ENCODE peak calls at places on chromosomes 12 and 14, in seven cellular contexts. One of them, this sample, is unnamed.

GRCh38 chr12:111067498-111067897 is 147.1 kb upstream of the MYL2 start:
- DNase-seq in adrenal gland: no peak
- DNase-seq in lower lobe of right lung: no peak
- DNase-seq in bronchial epithelial cell: peak; percentile 90
- DNase-seq in GM12865: no peak
- DNase-seq in ascending aorta: no peak
- DNase-seq in cardiac fibroblast: no peak
- DNase-seq in this sample: no peak

GRCh38 chr12:88639361-88639760 is 59.1 kb upstream of the KITLG start:
- DNase-seq in lower lobe of right lung: no peak
- DNase-seq in GM12865: no peak
- DNase-seq in bronchial epithelial cell: no peak
- DNase-seq in adrenal gland: no peak
- DNase-seq in cardiac fibroblast: no peak
- DNase-seq in ascending aorta: no peak
- DNase-seq in this sample: peak; percentile 66

GRCh38 chr12:90484130-90484529 is 470.8 kb downstream of the CCER1 start:
- DNase-seq in cardiac fibroblast: no peak
- DNase-seq in lower lobe of right lung: no peak
- DNase-seq in ascending aorta: no peak
- DNase-seq in GM12865: no peak
- DNase-seq in bronchial epithelial cell: no peak
- DNase-seq in adrenal gland: no peak
- DNase-seq in this sample: no peak

GRCh38 chr12:120928864-120929652 is 24.9 kb upstream of the SPPL3 start:
- DNase-seq in ascending aorta: no peak
- DNase-seq in GM12865: no peak
- DNase-seq in adrenal gland: no peak
- DNase-seq in bronchial epithelial cell: peak; percentile 91
- DNase-seq in lower lobe of right lung: no peak
- DNase-seq in cardiac fibroblast: no peak
- DNase-seq in this sample: no peak

GRCh38 chr12:25283006-25283405 is 32.3 kb upstream of the KRAS start:
- DNase-seq in adrenal gland: no peak
- DNase-seq in GM12865: no peak
- DNase-seq in bronchial epithelial cell: no peak
- DNase-seq in lower lobe of right lung: no peak
- DNase-seq in ascending aorta: no peak
- DNase-seq in cardiac fibroblast: no peak
- DNase-seq in this sample: no peak

GRCh38 chr14:61355892-61356325 is 34.5 kb downstream of the PRKCH start:
- DNase-seq in lower lobe of right lung: peak; percentile 62
- DNase-seq in bronchial epithelial cell: peak; percentile 99
- DNase-seq in GM12865: no peak
- DNase-seq in adrenal gland: peak; percentile 67
- DNase-seq in cardiac fibroblast: peak; percentile 92
- DNase-seq in ascending aorta: peak; percentile 75
- DNase-seq in this sample: peak; percentile 24

GRCh38 chr12:102197789-102198188 is at the start of gene PMCH:
- DNase-seq in ascending aorta: no peak
- DNase-seq in bronchial epithelial cell: peak; percentile 87
- DNase-seq in cardiac fibroblast: peak; percentile 70
- DNase-seq in adrenal gland: no peak
- DNase-seq in GM12865: peak; percentile 57
- DNase-seq in lower lobe of right lung: no peak
- DNase-seq in this sample: peak; percentile 58

GRCh38 chr12:92759634-92760268 is 57.0 kb downstream of the PLEKHG7 start:
- DNase-seq in bronchial epithelial cell: peak; percentile 97
- DNase-seq in lower lobe of right lung: no peak
- DNase-seq in ascending aorta: no peak
- DNase-seq in GM12865: no peak
- DNase-seq in cardiac fibroblast: peak; percentile 97
- DNase-seq in adrenal gland: peak; percentile 63
- DNase-seq in this sample: peak; percentile 95

GRCh38 chr12:16030729-16031128 is 119.6 kb downstream of the DERA start:
- DNase-seq in GM12865: no peak
- DNase-seq in lower lobe of right lung: no peak
- DNase-seq in cardiac fibroblast: no peak
- DNase-seq in ascending aorta: no peak
- DNase-seq in bronchial epithelial cell: no peak
- DNase-seq in adrenal gland: no peak
- DNase-seq in this sample: peak; percentile 30

GRCh38 chr14:93716410-93717221 is 71.7 kb downstream of the PRIMA1 start:
- DNase-seq in cardiac fibroblast: no peak
- DNase-seq in adrenal gland: no peak
- DNase-seq in GM12865: no peak
- DNase-seq in bronchial epithelial cell: no peak
- DNase-seq in lower lobe of right lung: no peak
- DNase-seq in ascending aorta: peak; percentile 40
- DNase-seq in this sample: no peak

GRCh38 chr12:65699251-65699650 is 125.0 kb upstream of the HMGA2 start:
- DNase-seq in bronchial epithelial cell: peak; percentile 68
- DNase-seq in cardiac fibroblast: peak; percentile 93
- DNase-seq in lower lobe of right lung: no peak
- DNase-seq in ascending aorta: no peak
- DNase-seq in GM12865: no peak
- DNase-seq in adrenal gland: no peak
- DNase-seq in this sample: peak; percentile 85

GRCh38 chr14:65026526-65026925 is 39.8 kb downstream of the FNTB start:
- DNase-seq in lower lobe of right lung: no peak
- DNase-seq in bronchial epithelial cell: peak; percentile 65
- DNase-seq in adrenal gland: no peak
- DNase-seq in GM12865: no peak
- DNase-seq in cardiac fibroblast: no peak
- DNase-seq in ascending aorta: no peak
- DNase-seq in this sample: no peak

GRCh38 chr14:75176142-75176820 is at the start of gene TMED10:
- DNase-seq in adrenal gland: peak; percentile 89
- DNase-seq in ascending aorta: peak; percentile 92
- DNase-seq in GM12865: peak; percentile 94
- DNase-seq in bronchial epithelial cell: no peak
- DNase-seq in cardiac fibroblast: peak; percentile 93
- DNase-seq in lower lobe of right lung: peak; percentile 91
- DNase-seq in this sample: peak; percentile 91

GRCh38 chr12:115667116-115667515 is 610.4 kb downstream of the MED13L start:
- DNase-seq in bronchial epithelial cell: no peak
- DNase-seq in lower lobe of right lung: no peak
- DNase-seq in ascending aorta: no peak
- DNase-seq in cardiac fibroblast: no peak
- DNase-seq in GM12865: no peak
- DNase-seq in adrenal gland: no peak
- DNase-seq in this sample: no peak

GRCh38 chr12:100157427-100157821 is 14.8 kb upstream of the BLTP3B start:
- DNase-seq in lower lobe of right lung: no peak
- DNase-seq in GM12865: no peak
- DNase-seq in bronchial epithelial cell: no peak
- DNase-seq in cardiac fibroblast: no peak
- DNase-seq in adrenal gland: no peak
- DNase-seq in ascending aorta: no peak
- DNase-seq in this sample: no peak

GRCh38 chr12:101299931-101300330 is 20.0 kb downstream of the UTP20 start:
- DNase-seq in bronchial epithelial cell: no peak
- DNase-seq in cardiac fibroblast: peak; percentile 12
- DNase-seq in adrenal gland: no peak
- DNase-seq in lower lobe of right lung: no peak
- DNase-seq in ascending aorta: no peak
- DNase-seq in GM12865: no peak
- DNase-seq in this sample: peak; percentile 5

GRCh38 chr12:31362759-31363415 is 36.9 kb upstream of the SINHCAF start:
- DNase-seq in adrenal gland: no peak
- DNase-seq in lower lobe of right lung: peak; percentile 54
- DNase-seq in cardiac fibroblast: no peak
- DNase-seq in ascending aorta: no peak
- DNase-seq in GM12865: peak; percentile 82
- DNase-seq in bronchial epithelial cell: peak; percentile 44
- DNase-seq in this sample: peak; percentile 8

GRCh38 chr12:54220092-54220557 is 31.3 kb upstream of the SMUG1 start:
- DNase-seq in cardiac fibroblast: peak; percentile 84
- DNase-seq in GM12865: peak; percentile 78
- DNase-seq in ascending aorta: peak; percentile 72
- DNase-seq in bronchial epithelial cell: peak; percentile 74
- DNase-seq in adrenal gland: peak; percentile 55
- DNase-seq in lower lobe of right lung: no peak
- DNase-seq in this sample: peak; percentile 81

GRCh38 chr14:20680843-20681347 is 3.5 kb upstream of the RNASE4 start:
- DNase-seq in lower lobe of right lung: no peak
- DNase-seq in bronchial epithelial cell: no peak
- DNase-seq in adrenal gland: no peak
- DNase-seq in ascending aorta: no peak
- DNase-seq in GM12865: no peak
- DNase-seq in cardiac fibroblast: no peak
- DNase-seq in this sample: peak; percentile 91

GRCh38 chr14:104595911-104596450 is 8.6 kb downstream of the TMEM179 start:
- DNase-seq in ascending aorta: no peak
- DNase-seq in lower lobe of right lung: no peak
- DNase-seq in adrenal gland: no peak
- DNase-seq in GM12865: no peak
- DNase-seq in cardiac fibroblast: no peak
- DNase-seq in bronchial epithelial cell: no peak
- DNase-seq in this sample: no peak

GRCh38 chr12:87025976-87026375 is 769.8 kb upstream of the MGAT4C start:
- DNase-seq in lower lobe of right lung: no peak
- DNase-seq in bronchial epithelial cell: no peak
- DNase-seq in GM12865: no peak
- DNase-seq in adrenal gland: no peak
- DNase-seq in ascending aorta: no peak
- DNase-seq in cardiac fibroblast: no peak
- DNase-seq in this sample: peak; percentile 46

GRCh38 chr12:95608252-95609033 is 57.2 kb upstream of the USP44 start:
- DNase-seq in ascending aorta: peak; percentile 96
- DNase-seq in adrenal gland: peak; percentile 41
- DNase-seq in cardiac fibroblast: peak; percentile 93
- DNase-seq in GM12865: no peak
- DNase-seq in bronchial epithelial cell: peak; percentile 93
- DNase-seq in lower lobe of right lung: peak; percentile 82
- DNase-seq in this sample: peak; percentile 24

GRCh38 chr14:51862171-51862838 is 1.9 kb downstream of the GNG2 start:
- DNase-seq in adrenal gland: no peak
- DNase-seq in bronchial epithelial cell: no peak
- DNase-seq in GM12865: peak; percentile 56
- DNase-seq in ascending aorta: no peak
- DNase-seq in cardiac fibroblast: peak; percentile 33
- DNase-seq in lower lobe of right lung: no peak
- DNase-seq in this sample: no peak
- H3K4me3 ChIP-seq in adrenal gland: no peak overlapping the region
- H3K4me3 ChIP-seq in bronchial epithelial cell: no peak overlapping the region
- H3K4me3 ChIP-seq in GM12865: peak overlapping the region; percentile 86
- H3K4me3 ChIP-seq in ascending aorta: peak overlapping the region; percentile 32
- H3K4me3 ChIP-seq in cardiac fibroblast: peak overlapping the region; percentile 68
- H3K4me3 ChIP-seq in lower lobe of right lung: peak overlapping the region; percentile 56
- H3K4me3 ChIP-seq in this sample: peak overlapping the region; percentile 65

GRCh38 chr12:77324763-77325468 is 259.5 kb upstream of the E2F7 start:
- DNase-seq in bronchial epithelial cell: peak; percentile 48
- DNase-seq in adrenal gland: peak; percentile 28
- DNase-seq in ascending aorta: peak; percentile 79
- DNase-seq in GM12865: peak; percentile 69
- DNase-seq in lower lobe of right lung: peak; percentile 72
- DNase-seq in cardiac fibroblast: peak; percentile 67
- DNase-seq in this sample: peak; percentile 71
- TF ChIP-seq CTCF in bronchial epithelial cell: peak; percentile 71
- TF ChIP-seq CTCF in adrenal gland: no peak
- TF ChIP-seq CTCF in ascending aorta: peak; percentile 24
- TF ChIP-seq CTCF in GM12865: peak; percentile 46
- TF ChIP-seq CTCF in lower lobe of right lung: peak; percentile 50
- TF ChIP-seq CTCF in cardiac fibroblast: peak; percentile 51
- TF ChIP-seq CTCF in this sample: peak; percentile 62

DNA sequence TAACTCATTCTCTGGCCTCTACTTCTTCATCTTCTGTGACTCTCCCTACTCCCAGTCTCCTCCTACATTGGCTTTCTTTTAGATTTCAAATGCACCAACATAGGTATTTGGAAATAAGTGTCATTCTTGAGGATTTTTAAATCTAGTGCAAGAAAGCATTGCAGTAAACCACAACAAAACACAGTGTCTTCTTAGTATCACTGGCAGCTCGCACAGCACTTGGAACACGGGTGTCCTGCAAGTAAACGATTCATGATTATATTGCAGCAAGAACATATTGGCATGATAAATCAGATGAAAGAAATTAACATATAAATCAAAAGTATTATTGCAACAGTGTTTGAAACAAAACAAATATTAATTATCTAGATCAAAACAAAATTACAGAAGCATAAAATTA is 45.6 kb downstream of the MAGOHB start:
- DNase-seq in GM12865: no peak
- DNase-seq in lower lobe of right lung: no peak
- DNase-seq in ascending aorta: no peak
- DNase-seq in adrenal gland: no peak
- DNase-seq in cardiac fibroblast: no peak
- DNase-seq in bronchial epithelial cell: no peak
- DNase-seq in this sample: no peak
- H3K4me3 ChIP-seq in GM12865: no peak overlapping the region
- H3K4me3 ChIP-seq in lower lobe of right lung: no peak overlapping the region
- H3K4me3 ChIP-seq in ascending aorta: no peak overlapping the region
- H3K4me3 ChIP-seq in adrenal gland: no peak overlapping the region
- H3K4me3 ChIP-seq in cardiac fibroblast: no peak overlapping the region
- H3K4me3 ChIP-seq in bronchial epithelial cell: no peak overlapping the region
- H3K4me3 ChIP-seq in this sample: no peak overlapping the region

DNA sequence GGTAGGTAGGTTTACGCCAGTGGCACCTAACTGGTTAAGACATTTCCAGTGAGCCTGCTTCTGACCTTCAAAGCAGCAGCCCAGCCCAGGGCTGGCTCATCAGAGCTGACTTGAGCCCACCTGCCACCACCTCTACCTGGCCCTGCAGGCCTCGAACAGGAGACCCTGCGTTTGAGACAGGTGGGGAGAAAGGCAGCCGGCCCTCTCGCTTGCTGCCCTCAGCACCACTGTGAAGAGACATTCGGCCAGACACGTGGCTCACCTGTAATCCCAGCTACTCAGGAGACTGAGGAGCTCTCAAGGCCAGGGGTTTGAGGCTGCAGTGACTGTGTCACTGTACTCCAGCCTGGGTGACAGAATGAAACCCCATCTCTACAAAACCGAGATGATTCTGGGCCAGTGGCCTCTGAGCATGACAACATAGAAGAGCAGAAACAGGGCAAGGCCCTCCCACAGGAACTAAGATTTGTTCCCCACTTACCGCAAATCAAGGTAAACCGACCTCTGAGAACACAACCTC is 74.2 kb downstream of the TESC start:
- DNase-seq in ascending aorta: no peak
- DNase-seq in lower lobe of right lung: peak; percentile 38
- DNase-seq in adrenal gland: no peak
- DNase-seq in GM12865: no peak
- DNase-seq in cardiac fibroblast: no peak
- DNase-seq in bronchial epithelial cell: no peak
- DNase-seq in this sample: no peak
- TF ChIP-seq CTCF in ascending aorta: no peak
- TF ChIP-seq CTCF in lower lobe of right lung: no peak
- TF ChIP-seq CTCF in adrenal gland: no peak
- TF ChIP-seq CTCF in GM12865: no peak
- TF ChIP-seq CTCF in cardiac fibroblast: no peak
- TF ChIP-seq CTCF in bronchial epithelial cell: no peak
- TF ChIP-seq CTCF in this sample: no peak

This sample was measured in choroid plexus epithelial cell.